ENCODE peak calls at places on chromosomes 7 and 10, in seven cellular contexts. M is activated T-helper 1 cell treated with anti-CD3 and anti-CD28 coated beads, Interleukin-12 subunit alpha, Interleukin-12 subunit beta, Interleukin-2, Interleukin-4 antibody, amounts not matched to agents 30 ng/mL and 10 ng/mL and 1 ng/mL, durations not matched to agents 14 hours and 24 hours and 36 hours; O is activated CD8-positive, alpha-beta memory T cell treated with anti-CD3 and anti-CD28 coated beads for 48 hours; J is stimulated activated CD4-positive, alpha-beta T cell treated with anti-CD3 and anti-CD28 coated beads, Interleukin-2, amount 100 ng/mL, for 24 hours; C is neural progenitor cell; Z is AG10803; N is AML-193. H is an unnamed sample.

GRCh38 chr10:30553625-30554442 is 75.7 kb downstream of the LYZL2 start:
- DNase-seq in M (no peak), O (no peak), J (no peak), C (peak; percentile 30), Z (peak; percentile 54), N (no peak), H (no peak)

GRCh38 chr7:108108131-108108530 is 22.0 kb downstream of the LAMB4 start:
- DNase-seq in M (no peak), O (no peak), J (no peak), C (no peak), Z (no peak), N (no peak), H (no peak)

GRCh38 chr7:41437257-41438196 is 265.4 kb downstream of the INHBA start:
- DNase-seq in M (no peak), O (no peak), J (no peak), C (no peak), Z (peak; percentile 36), N (no peak), H (no peak)

GRCh38 chr7:30148951-30149459 is 14.2 kb downstream of the MTURN start:
- DNase-seq in M (peak; percentile 19), O (no peak), J (no peak), C (no peak), Z (no peak), N (no peak), H (peak; percentile 23)

GRCh38 chr7:155918720-155919399 is 106.6 kb upstream of the SHH start:
- DNase-seq in M (no peak), O (no peak), J (no peak), C (no peak), Z (no peak), N (no peak), H (no peak)

GRCh38 chr10:76111986-76112825 is 680.8 kb downstream of the LRMDA start:
- DNase-seq in M (no peak), O (no peak), J (no peak), C (no peak), Z (no peak), N (no peak), H (no peak)

GRCh38 chr7:76515999-76516443 is 5.7 kb downstream of the UPK3B start:
- DNase-seq in M (no peak), O (no peak), J (peak; percentile 55), C (no peak), Z (peak; percentile 35), N (no peak), H (peak; percentile 48)

GRCh38 chr7:141654551-141654950 is 47.4 kb downstream of the DENND11 start:
- DNase-seq in M (peak; percentile 52), O (no peak), J (peak; percentile 55), C (peak; percentile 88), Z (peak; percentile 63), N (peak; percentile 79), H (peak; percentile 58)

GRCh38 chr7:51255536-51256243 is 60.9 kb downstream of the COBL start:
- DNase-seq in M (no peak), O (no peak), J (no peak), C (peak; percentile 34), Z (no peak), N (no peak), H (no peak)

GRCh38 chr7:99543081-99543671 is 8.7 kb downstream of the FAM200A start:
- DNase-seq in M (no peak), O (no peak), J (no peak), C (no peak), Z (no peak), N (no peak), H (no peak)

GRCh38 chr7:86469680-86470295 is 173.9 kb upstream of the GRM3 start:
- DNase-seq in M (peak; percentile 23), O (no peak), J (peak; percentile 36), C (peak; percentile 93), Z (peak; percentile 59), N (peak; percentile 56), H (peak; percentile 8)

GRCh38 chr10:48670978-48671913 is 13.4 kb upstream of the WDFY4 start:
- DNase-seq in M (no peak), O (no peak), J (no peak), C (peak; percentile 81), Z (no peak), N (no peak), H (no peak)

GRCh38 chr7:136523581-136523980 is 344.9 kb upstream of the CHRM2 start:
- DNase-seq in M (no peak), O (no peak), J (no peak), C (no peak), Z (peak; percentile 33), N (no peak), H (no peak)

GRCh38 chr10:46560952-46561351 is 4.5 kb upstream of the GPRIN2 start:
- DNase-seq in M (no peak), O (no peak), J (peak; percentile 15), C (no peak), Z (no peak), N (no peak), H (no peak)

GRCh38 chr7:75719626-75720025 is 19.1 kb downstream of the HIP1 start:
- DNase-seq in M (no peak), O (no peak), J (no peak), C (no peak), Z (no peak), N (no peak), H (no peak)

GRCh38 chr7:19119372-19119771 is 1.9 kb upstream of the TWIST1 start:
- DNase-seq in M (no peak), O (no peak), J (no peak), C (no peak), Z (no peak), N (no peak), H (no peak)

GRCh38 chr10:86547291-86547690 is 25.7 kb upstream of the WAPL start:
- DNase-seq in M (no peak), O (no peak), J (no peak), C (no peak), Z (no peak), N (no peak), H (no peak)

GRCh38 chr10:86962136-86962980 is 4.0 kb downstream of the SNCG start:
- DNase-seq in M (no peak), O (no peak), J (no peak), C (no peak), Z (no peak), N (no peak), H (no peak)

GRCh38 chr10:22693371-22693784 is 21.0 kb downstream of the PIP4K2A start:
- DNase-seq in M (no peak), O (no peak), J (peak; percentile 40), C (no peak), Z (peak; percentile 73), N (peak; percentile 18), H (no peak)

GRCh38 chr10:33664070-33664469 is 329.6 kb upstream of the NRP1 start:
- DNase-seq in M (no peak), O (no peak), J (no peak), C (no peak), Z (peak; percentile 55), N (no peak), H (no peak)

GRCh38 chr7:127387974-127388373 is 4.5 kb downstream of the ZNF800 start:
- DNase-seq in M (no peak), O (no peak), J (no peak), C (no peak), Z (peak; percentile 15), N (no peak), H (no peak)

GRCh38 chr7:157318015-157318706 is 18.6 kb upstream of the DNAJB6 start:
- DNase-seq in M (no peak), O (no peak), J (no peak), C (no peak), Z (peak; percentile 29), N (peak; percentile 79), H (no peak)

GRCh38 chr10:118569241-118569881 is 26.1 kb downstream of the PRLHR start:
- DNase-seq in M (no peak), O (no peak), J (no peak), C (no peak), Z (peak; percentile 67), N (no peak), H (no peak)

GRCh38 chr10:123571978-123572377 is 94.2 kb upstream of the GPR26 start:
- DNase-seq in M (no peak), O (no peak), J (no peak), C (no peak), Z (no peak), N (no peak), H (no peak)

GRCh38 chr10:3763035-3763456 is 22.0 kb downstream of the KLF6 start:
- DNase-seq in M (no peak), O (no peak), J (no peak), C (no peak), Z (peak; percentile 26), N (no peak), H (no peak)

H was measured in activated CD4-positive, alpha-beta T cell treated with anti-CD3 and anti-CD28 coated beads, Interleukin-2, amount 50 U/mL, for 1 hour.